ENCODE peak calls at places on chromosome 21, in four cellular contexts. U is IMR-90, A is mesenchymal stem cell, T is H9. W is an unnamed sample. For H3K9me3 and H3K4me1, the result is how much of the 10 kb centered on the place peaks cover.

GRCh38 chr21:29697555-29698193 is 242.1 kb downstream of the GRIK1 start:
- DNase-seq in T (no peak), A (no peak), U (peak), W (no peak)

GRCh38 chr21:35963920-35964451 is 96.3 kb downstream of the SETD4 start:
- DNase-seq in T (no peak), U (peak), A (no peak), W (no peak)

GRCh38 chr21:23887709-23888303 is 1719.5 kb downstream of the MRPL39 start:
- DNase-seq in T (no peak), U (no peak), A (no peak), W (no peak)

GRCh38 chr21:39094087-39094785 is 89.0 kb downstream of the PSMG1 start:
- DNase-seq in T (no peak), U (no peak), A (no peak), W (no peak)

GRCh38 chr21:15422761-15423160 is 307.0 kb upstream of the USP25 start:
- DNase-seq in A (no peak), U (peak), T (no peak), W (no peak)

GRCh38 chr21:38721055-38721454 is 84.7 kb upstream of the ETS2 start:
- DNase-seq in U (no peak), T (peak), A (no peak), W (no peak)

GRCh38 chr21:26717146-26717739 is 128.0 kb downstream of the ADAMTS1 start:
- DNase-seq in U (peak), A (peak), T (no peak), W (no peak)

GRCh38 chr21:31447477-31447876 is 103.4 kb upstream of the TIAM1 start:
- DNase-seq in T (no peak), U (peak), A (peak), W (no peak)

GRCh38 chr21:38491536-38491935 is 6.7 kb downstream of the ERG start:
- DNase-seq in A (no peak), T (no peak), U (no peak), W (no peak)

GRCh38 chr21:37503848-37504467 is 137.4 kb downstream of the DYRK1A start:
- DNase-seq in U (peak), A (peak), T (no peak), W (no peak)

GRCh38 chr21:21751286-21751685 is 753.1 kb downstream of the NCAM2 start:
- DNase-seq in A (no peak), U (no peak), T (no peak), W (no peak)
- H3K9me3 ChIP-seq in A (under half), U (under half), T (under half), W (under half)

DNA sequence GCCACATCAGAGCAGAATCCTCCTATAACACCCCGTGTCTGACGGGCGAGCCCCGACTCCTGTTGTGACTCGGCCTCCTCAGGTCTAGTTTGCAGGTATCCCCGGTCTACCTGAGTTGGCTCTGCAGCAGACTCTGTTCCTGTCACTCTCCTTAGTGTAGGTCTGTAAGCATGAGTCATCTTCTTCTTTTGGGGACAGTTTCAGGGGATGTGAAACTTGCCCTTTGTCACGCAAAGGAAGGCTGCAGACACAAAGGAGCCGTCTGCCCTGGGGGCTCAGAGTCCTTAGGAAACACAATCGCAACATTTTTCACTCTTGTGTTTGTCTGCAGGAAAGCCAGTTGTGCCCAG is 183.2 kb downstream of the RUNX1 start:
- DNase-seq in A (peak), U (no peak), T (peak), W (no peak)
- H3K4me1 ChIP-seq in A (under half), U (under half), T (under half), W (under half)

DNA sequence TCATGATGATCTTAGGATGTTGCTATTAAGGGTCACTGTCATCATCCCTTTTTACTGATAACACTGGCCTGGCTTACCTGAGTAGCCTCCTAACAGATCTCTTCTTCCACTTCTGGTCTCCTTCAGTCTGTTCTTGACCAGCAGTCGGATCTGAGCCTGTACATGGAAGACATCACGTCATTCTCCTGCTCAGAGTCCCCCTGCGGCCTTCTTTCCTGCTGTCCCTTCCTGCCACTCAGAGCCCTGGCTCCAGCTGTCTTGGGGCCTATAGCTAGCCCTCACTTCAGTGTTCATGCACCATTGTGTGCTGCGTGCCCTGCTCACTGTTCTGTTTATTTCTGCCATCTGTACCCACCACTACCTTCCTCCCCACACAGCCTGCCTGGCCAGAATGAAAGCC is 8.3 kb downstream of the ADARB1 start:
- DNase-seq in U (no peak), A (no peak), T (no peak), W (no peak)
- H2AK5ac ChIP-seq in U (peak), A (no peak), T (no peak), W (no peak)

GRCh38 chr21:34159617-34159883 is 86.2 kb downstream of the MRPS6 start:
- DNase-seq in T (no peak), U (no peak), A (no peak), W (no peak)

GRCh38 chr21:34156957-34157356 is 83.6 kb downstream of the MRPS6 start:
- DNase-seq in U (no peak), A (no peak), T (no peak), W (no peak)

GRCh38 chr21:34154878-34155277 is 81.5 kb downstream of the MRPS6 start:
- DNase-seq in A (no peak), T (no peak), U (no peak), W (no peak)

GRCh38 chr21:34158866-34159616 is 85.7 kb downstream of the MRPS6 start:
- DNase-seq in A (no peak), T (no peak), U (no peak), W (no peak)

GRCh38 chr21:34157456-34158025 is 84.2 kb downstream of the MRPS6 start:
- DNase-seq in A (no peak), T (no peak), U (no peak), W (no peak)
- H3K9me3 ChIP-seq in A (under half), T (under half), U (under half), W (under half)

GRCh38 chr21:42233067-42233981 is 14.4 kb downstream of the ABCG1 start:
- DNase-seq in A (peak), U (peak), T (peak), W (no peak)

GRCh38 chr21:42235593-42235992 is 16.7 kb downstream of the ABCG1 start:
- DNase-seq in T (no peak), U (no peak), A (no peak), W (no peak)

GRCh38 chr21:42234464-42235241 is 15.7 kb downstream of the ABCG1 start:
- DNase-seq in U (peak), A (peak), T (peak), W (peak)

GRCh38 chr21:42232176-42232825 is 13.4 kb downstream of the ABCG1 start:
- DNase-seq in U (no peak), T (no peak), A (no peak), W (no peak)

DNA sequence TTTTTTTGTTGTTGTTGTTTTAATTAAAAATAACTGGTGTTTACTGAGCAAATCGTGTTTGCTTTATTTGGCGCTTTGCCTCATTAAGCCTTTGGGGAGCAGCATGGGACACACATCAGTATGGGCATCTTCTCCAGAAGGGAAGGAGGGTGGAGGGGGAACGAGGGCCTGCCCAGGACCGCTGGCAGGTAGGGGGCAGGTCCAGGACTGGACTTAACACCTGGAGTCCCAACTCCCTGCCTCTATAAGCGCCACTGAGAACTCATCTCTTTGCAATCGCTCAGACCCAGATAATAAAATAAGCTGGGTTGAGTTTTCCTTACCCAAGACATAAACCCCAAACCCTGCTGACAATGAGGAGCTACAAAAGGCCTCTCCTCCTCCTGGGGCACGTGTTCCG is 15.1 kb downstream of the ABCG1 start:
- DNase-seq in T (no peak), U (no peak), A (no peak), W (no peak)
- H3K4me1 ChIP-seq in T (under half), U (under half), A (under half), W (under half)

DNA sequence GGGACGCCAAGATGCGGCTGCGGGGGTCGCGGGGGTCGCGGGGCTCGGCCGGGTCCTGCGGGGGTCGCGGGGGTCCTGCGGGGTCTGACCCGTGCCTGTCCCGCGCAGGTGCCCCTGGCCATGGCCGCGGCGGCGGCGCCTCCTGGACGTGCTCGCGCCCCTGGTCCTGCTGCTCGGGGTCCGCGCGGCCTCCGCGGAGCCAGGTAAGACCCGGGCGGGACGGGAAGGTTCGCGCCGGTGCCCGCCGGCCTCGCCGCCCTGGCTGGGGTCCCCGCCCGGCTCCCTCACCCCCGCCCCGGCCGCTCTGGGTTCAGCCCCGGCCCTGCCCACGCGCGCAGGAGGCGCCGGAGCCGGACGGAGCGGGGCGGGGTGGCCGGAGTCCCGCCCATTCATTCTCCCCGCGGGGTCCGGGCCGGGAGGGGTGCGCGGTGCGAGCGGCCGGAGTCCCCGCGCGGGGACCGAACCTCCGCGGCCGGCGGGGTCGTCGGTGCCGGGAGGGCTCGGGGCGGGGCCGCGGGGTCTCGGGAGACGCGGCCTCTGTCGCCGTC is 380 bp downstream of the COL18A1 start:
- DNase-seq in U (peak), T (no peak), A (peak), W (no peak)
- H2AK5ac ChIP-seq in U (peak), T (no peak), A (no peak), W (peak)

DNA sequence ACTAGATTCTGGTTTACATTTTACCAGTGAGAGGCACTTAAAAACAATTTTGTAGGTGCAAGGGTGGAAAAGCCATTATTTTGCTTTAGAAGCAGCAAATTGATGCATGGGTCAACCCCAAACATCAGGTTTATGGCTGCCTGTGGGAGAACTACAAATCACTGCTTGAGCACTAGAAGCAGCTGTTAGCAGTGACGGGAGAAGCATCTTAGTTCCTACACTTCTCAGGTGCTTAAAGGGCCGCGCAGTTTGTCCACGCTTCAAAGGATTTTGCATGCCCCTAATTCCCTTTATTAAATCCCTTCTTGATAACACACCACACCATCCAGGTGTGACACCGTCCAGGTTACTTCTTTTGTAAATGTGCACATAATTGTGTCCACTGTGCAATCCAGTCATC is 417.2 kb downstream of the PCP4 start:
- DNase-seq in T (no peak), U (no peak), A (no peak), W (no peak)
- H3K9me3 ChIP-seq in T (under half), U (under half), A (under half), W (under half)